ENCODE peak calls at places on chromosomes 4 and X, in four cellular contexts. S, K, X and I are unnamed samples.

GRCh38 chr4:24521544-24521943 is 62.8 kb downstream of the DHX15 start:
- DNase-seq in S (no peak), K (no peak), X (no peak), I (no peak)

GRCh38 chr4:24742335-24742734 is 53.0 kb upstream of the SOD3 start:
- DNase-seq in S (no peak), K (no peak), X (no peak), I (no peak)

GRCh38 chrX:9252182-9252581 is 212.7 kb upstream of the TBL1X start:
- DNase-seq in S (no peak), K (no peak), X (no peak), I (no peak)

GRCh38 chr4:44446801-44447562 is 1.6 kb downstream of the KCTD8 start:
- DNase-seq in S (no peak), K (peak), X (no peak), I (no peak)

GRCh38 chrX:2351321-2351720 is 149.5 kb downstream of the DHRSX start:
- DNase-seq in S (no peak), K (no peak), X (no peak), I (peak)

GRCh38 chr4:67101612-67102011 is 443.7 kb downstream of the CENPC start:
- DNase-seq in S (no peak), K (no peak), X (no peak), I (no peak)

GRCh38 chrX:11187001-11187400 is 75.9 kb downstream of the HCCS start:
- DNase-seq in S (no peak), K (peak), X (no peak), I (no peak)

GRCh38 chr4:179843370-179843769 is 2399.8 kb upstream of the TENM3 start:
- DNase-seq in S (no peak), K (no peak), X (no peak), I (no peak)

GRCh38 chr4:181761130-181761529 is 482.1 kb upstream of the TENM3 start:
- DNase-seq in S (no peak), K (no peak), X (no peak), I (peak)

GRCh38 chr4:83011779-83012630 is 1.4 kb upstream of the LIN54 start:
- DNase-seq in S (peak), K (peak), X (peak), I (no peak)

GRCh38 chr4:110620352-110621327 is 2.2 kb downstream of the PITX2 start:
- DNase-seq in S (peak), K (no peak), X (no peak), I (peak)

GRCh38 chr4:187565416-187565815 is 430.2 kb upstream of the ZFP42 start:
- DNase-seq in S (no peak), K (no peak), X (no peak), I (no peak)

GRCh38 chr4:657338-658030 is 16.6 kb downstream of the ATP5ME start:
- DNase-seq in S (no peak), K (peak), X (no peak), I (no peak)

GRCh38 chrX:129833153-129834004 is 10.3 kb downstream of the ZDHHC9 start:
- DNase-seq in S (no peak), K (no peak), X (no peak), I (peak)

GRCh38 chr4:7387925-7388324 is 46.8 kb downstream of the PSAPL1 start:
- DNase-seq in S (no peak), K (peak), X (no peak), I (no peak)

GRCh38 chr4:85932371-85933305 is 427.2 kb downstream of the MAPK10 start:
- DNase-seq in S (no peak), K (no peak), X (peak), I (peak)

GRCh38 chr4:100165809-100166208 is 24.5 kb downstream of the DDIT4L start:
- DNase-seq in S (no peak), K (no peak), X (no peak), I (peak)

GRCh38 chr4:174521800-174522182 is 497 bp downstream of the HPGD start:
- DNase-seq in S (no peak), K (no peak), X (peak), I (no peak)

GRCh38 chrX:48003367-48003757 is 427 bp downstream of the ZNF182 start:
- DNase-seq in S (no peak), K (peak), X (no peak), I (no peak)

GRCh38 chrX:332496-332860 is 13.9 kb upstream of the GTPBP6 start:
- DNase-seq in S (no peak), K (no peak), X (no peak), I (no peak)

GRCh38 chr4:56264861-56265260 is 122.4 kb downstream of the AASDH start:
- DNase-seq in S (no peak), K (no peak), X (no peak), I (no peak)

GRCh38 chrX:154378059-154378798 is 866 bp upstream of the EMD start:
- DNase-seq in S (peak), K (peak), X (peak), I (no peak)

GRCh38 chrX:7233632-7234406 is 85.9 kb upstream of the PUDP start:
- DNase-seq in S (no peak), K (no peak), X (no peak), I (no peak)

GRCh38 chrX:118807151-118808017 is 16.2 kb upstream of the ZCCHC12 start:
- DNase-seq in S (peak), K (no peak), X (peak), I (peak)

DNA sequence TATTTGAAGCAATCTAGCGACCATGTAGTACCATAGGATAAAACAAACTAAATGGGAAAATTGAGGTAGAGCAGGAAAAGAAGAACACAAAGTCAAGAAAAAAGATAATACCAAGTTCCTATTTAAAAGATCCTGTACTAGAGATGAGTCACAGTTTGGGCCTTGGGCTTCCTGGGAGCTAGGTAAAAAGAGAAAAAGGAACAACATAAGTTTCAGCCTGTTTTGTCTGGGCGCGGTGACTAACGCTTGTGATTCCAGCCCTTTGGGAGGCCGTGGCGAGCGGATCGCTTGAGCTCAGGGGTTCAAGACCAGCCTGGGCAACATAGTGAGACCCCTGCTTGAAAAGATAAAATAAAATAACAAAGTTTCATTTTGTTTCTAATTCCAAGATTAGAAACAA is 14.0 kb upstream of the TMEM156 start:
- DNase-seq in S (no peak), K (no peak), X (no peak), I (peak)
- H3K4me3 ChIP-seq in S (no peak), K (peak), X (no peak), I (peak)

DNA sequence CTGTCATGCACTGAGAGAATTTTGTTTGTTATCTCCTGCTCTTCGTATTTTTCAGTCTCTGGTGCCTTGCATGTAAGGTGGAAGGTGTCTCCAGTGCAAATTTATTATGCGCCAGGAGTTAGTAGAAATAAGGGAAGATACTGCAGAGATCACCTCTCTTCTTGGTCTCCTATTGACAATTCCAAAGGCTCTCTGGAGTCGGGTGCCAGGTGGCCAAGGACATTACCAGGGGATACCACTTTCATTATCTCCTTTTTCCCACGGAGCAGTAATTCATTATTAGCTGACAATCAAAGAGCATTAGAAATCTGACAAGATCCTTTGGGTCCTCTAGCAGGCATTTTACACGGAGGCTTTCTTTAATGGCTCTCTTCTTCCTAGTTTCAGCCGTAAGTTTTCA is 26.0 kb downstream of the ADD1 start:
- DNase-seq in S (no peak), K (no peak), X (no peak), I (no peak)
- H3K4me3 ChIP-seq in S (no peak), K (no peak), X (no peak), I (no peak)

DNA sequence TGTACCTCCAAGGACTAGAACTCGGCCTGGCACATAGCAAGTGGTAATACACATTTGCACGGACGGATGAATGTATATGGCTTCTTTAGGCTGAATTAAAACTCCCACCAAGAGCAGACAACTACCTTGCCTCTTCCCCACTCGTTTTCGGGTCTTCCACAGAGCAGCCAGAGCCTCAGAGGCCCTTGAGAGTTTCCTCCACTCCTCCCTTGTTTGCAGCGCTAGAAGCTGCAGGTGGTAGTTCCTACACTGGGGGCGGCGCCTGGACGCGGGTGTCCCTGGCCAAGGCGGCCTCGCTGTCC is 10.2 kb upstream of the INTU start:
- DNase-seq in S (no peak), K (no peak), X (peak), I (no peak)
- H3K4me3 ChIP-seq in S (peak), K (peak), X (peak), I (peak)

GRCh38 chr4:173191623-173192041 is 23.0 kb downstream of the GALNT7 start:
- DNase-seq in S (no peak), K (no peak), X (peak), I (peak)
- H3K4me3 ChIP-seq in S (no peak), K (no peak), X (no peak), I (peak)

GRCh38 chrX:103417370-103417769 is 41.0 kb downstream of the BEX3 start:
- DNase-seq in S (no peak), K (no peak), X (no peak), I (no peak)
- H3K4me3 ChIP-seq in S (no peak), K (no peak), X (no peak), I (no peak)

GRCh38 chr4:173367946-173368345 is 2.8 kb upstream of the SAP30 start:
- DNase-seq in S (no peak), K (no peak), X (peak), I (peak)
- H3K4me3 ChIP-seq in S (peak), K (no peak), X (peak), I (no peak)

DNA sequence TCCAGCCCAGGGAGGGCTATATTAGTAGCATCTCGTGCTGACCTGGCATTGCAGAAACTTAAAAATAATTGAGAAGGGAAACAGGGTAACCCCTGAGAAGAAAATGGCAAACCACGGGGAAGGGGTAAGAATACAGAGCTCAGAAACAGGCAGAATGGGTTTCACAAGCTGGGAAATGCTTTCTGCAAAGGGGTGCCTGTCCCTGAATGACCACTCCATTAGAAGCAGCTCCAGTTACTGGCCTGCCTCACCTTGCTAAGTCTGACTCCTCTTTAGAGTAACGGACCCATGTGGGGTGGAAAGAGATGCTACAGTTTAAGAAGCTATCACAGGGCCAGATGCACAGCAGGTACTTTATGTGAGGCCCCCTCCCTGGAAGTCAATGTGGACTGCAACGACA is 2.5 kb downstream of the WDR1 start:
- DNase-seq in S (no peak), K (no peak), X (no peak), I (no peak)
- H3K4me3 ChIP-seq in S (no peak), K (no peak), X (no peak), I (peak)

DNA sequence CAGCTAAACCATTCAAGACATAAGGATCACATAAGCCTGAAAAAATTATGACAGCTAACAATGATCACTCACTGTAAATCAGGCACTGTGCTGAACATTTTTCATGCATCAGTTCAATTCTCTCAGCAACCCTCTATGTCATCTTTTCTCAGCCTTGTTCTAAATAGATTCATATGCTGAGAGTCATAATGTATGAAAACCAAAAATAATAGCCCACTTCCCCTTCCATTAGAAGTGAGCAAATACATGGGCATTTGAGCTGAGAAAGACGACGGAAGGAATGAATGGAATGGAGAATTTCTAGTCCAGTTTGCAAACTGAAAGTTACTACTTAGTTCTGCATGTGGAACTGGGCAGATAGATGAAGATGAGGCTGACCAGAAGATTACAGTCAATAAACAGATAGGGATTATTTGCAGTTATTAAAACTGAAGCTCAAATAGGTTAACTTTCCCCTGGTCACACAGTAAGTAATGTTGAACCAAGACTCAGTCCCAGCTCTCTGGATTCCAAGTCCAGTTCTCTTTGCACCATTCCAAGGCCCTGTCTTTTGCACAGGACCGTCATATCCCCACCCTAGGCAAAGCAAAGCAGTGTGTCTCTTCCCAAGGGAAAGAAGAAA is 1.6 kb upstream of the SH3RF1 start:
- DNase-seq in S (no peak), K (no peak), X (peak), I (peak)
- H3K4me3 ChIP-seq in S (no peak), K (no peak), X (peak), I (peak)

DNA sequence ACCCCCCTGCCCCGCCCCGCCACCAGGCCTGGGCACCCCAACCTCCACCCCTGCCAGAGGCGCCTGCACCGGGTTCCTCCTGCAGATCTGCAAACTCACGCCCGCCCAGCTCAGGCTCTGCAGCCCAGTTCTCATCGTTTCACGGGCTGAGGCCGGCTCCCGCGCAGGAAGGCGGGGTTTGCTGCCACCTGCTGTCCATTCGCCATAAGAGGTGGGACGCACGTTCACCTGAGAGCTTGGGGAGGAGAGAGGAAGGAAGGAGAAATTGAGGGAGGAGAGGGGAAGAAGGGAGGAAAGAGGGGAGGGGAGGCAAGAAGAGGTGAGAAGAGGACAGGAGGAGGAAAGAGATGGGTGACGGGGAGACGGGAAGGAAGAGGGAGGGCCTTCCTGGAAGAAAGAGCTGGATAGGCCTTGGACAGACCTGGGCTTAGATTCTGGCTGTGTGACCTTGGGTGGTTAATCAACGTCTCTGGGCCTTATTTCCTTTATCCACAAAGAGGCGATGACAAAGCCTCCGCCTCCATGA is 114.5 kb downstream of the ADRA2C start:
- DNase-seq in S (peak), K (peak), X (peak), I (peak)
- H3K4me3 ChIP-seq in S (peak), K (no peak), X (peak), I (no peak)